ENCODE peak calls at places on chromosomes 11 and 22, in five cellular contexts. M, Q, A, G and W are unnamed samples.

GRCh38 chr11:80783561-80783960 is 1342.7 kb upstream of the TENM4 start:
- DNase-seq in M (no peak), A (no peak), Q (no peak), G (no peak), W (no peak)

GRCh38 chr11:126146454-126147192 is 64.8 kb downstream of the RPUSD4 start:
- DNase-seq in G (no peak), Q (no peak), A (no peak), M (no peak), W (no peak)

GRCh38 chr11:65973439-65974110 is 12.0 kb downstream of the SART1 start:
- DNase-seq in G (no peak), A (no peak), M (no peak), Q (no peak), W (no peak)

GRCh38 chr22:39317084-39317755 is 2.2 kb downstream of the RPL3 start:
- DNase-seq in G (no peak), Q (no peak), M (no peak), A (peak), W (no peak)

GRCh38 chr11:26806209-26806608 is 84.3 kb upstream of the SLC5A12 start:
- DNase-seq in A (no peak), Q (no peak), M (no peak), G (no peak), W (no peak)

GRCh38 chr11:114308689-114309089 is 12.5 kb downstream of the NNMT start:
- DNase-seq in M (peak), G (no peak), Q (no peak), A (no peak), W (no peak)

GRCh38 chr22:30490399-30490798 is 15.1 kb downstream of the SEC14L4 start:
- DNase-seq in Q (no peak), M (no peak), G (no peak), A (no peak), W (no peak)

GRCh38 chr11:31340903-31341572 is 28.5 kb downstream of the DCDC1 start:
- DNase-seq in G (no peak), M (no peak), Q (peak), A (peak), W (peak)

GRCh38 chr11:70105755-70106571 is 27.8 kb downstream of the ANO1 start:
- DNase-seq in G (no peak), Q (no peak), M (no peak), A (no peak), W (no peak)

GRCh38 chr11:34601085-34601444 is 19.8 kb upstream of the EHF start:
- DNase-seq in G (no peak), A (no peak), Q (no peak), M (no peak), W (no peak)

GRCh38 chr11:9574806-9575530 is 1.5 kb downstream of the WEE1 start:
- DNase-seq in M (peak), A (peak), G (peak), Q (no peak), W (no peak)

GRCh38 chr11:110158317-110159200 is 65.4 kb downstream of the ZC3H12C start:
- DNase-seq in M (no peak), A (no peak), Q (no peak), G (no peak), W (no peak)

GRCh38 chr22:45229181-45229580 is 11.5 kb downstream of the KIAA0930 start:
- DNase-seq in A (no peak), G (no peak), M (no peak), Q (no peak), W (no peak)

GRCh38 chr22:44403930-44404329 is 91.2 kb upstream of the SHISAL1 start:
- DNase-seq in Q (no peak), G (no peak), A (no peak), M (no peak), W (no peak)

GRCh38 chr11:62555464-62556092 is 9.0 kb upstream of the AHNAK start:
- DNase-seq in M (no peak), G (no peak), A (peak), Q (peak), W (peak)

GRCh38 chr11:27506200-27507182 is at the start of gene LIN7C:
- DNase-seq in M (peak), Q (peak), A (peak), G (peak), W (peak)

GRCh38 chr11:1208361-1209261 is 14.3 kb upstream of the MUC5B start:
- DNase-seq in G (no peak), A (no peak), Q (no peak), M (no peak), W (no peak)

GRCh38 chr11:85682330-85683305 is 3.4 kb downstream of the CCDC89 start:
- DNase-seq in Q (peak), G (peak), A (peak), M (peak), W (no peak)

GRCh38 chr11:85685131-85685819 is 720 bp downstream of the CCDC89 start:
- DNase-seq in G (peak), M (no peak), Q (no peak), A (no peak), W (no peak)

GRCh38 chr11:85680897-85681296 is 5.1 kb downstream of the CCDC89 start:
- DNase-seq in G (no peak), M (no peak), A (peak), Q (no peak), W (no peak)

DNA sequence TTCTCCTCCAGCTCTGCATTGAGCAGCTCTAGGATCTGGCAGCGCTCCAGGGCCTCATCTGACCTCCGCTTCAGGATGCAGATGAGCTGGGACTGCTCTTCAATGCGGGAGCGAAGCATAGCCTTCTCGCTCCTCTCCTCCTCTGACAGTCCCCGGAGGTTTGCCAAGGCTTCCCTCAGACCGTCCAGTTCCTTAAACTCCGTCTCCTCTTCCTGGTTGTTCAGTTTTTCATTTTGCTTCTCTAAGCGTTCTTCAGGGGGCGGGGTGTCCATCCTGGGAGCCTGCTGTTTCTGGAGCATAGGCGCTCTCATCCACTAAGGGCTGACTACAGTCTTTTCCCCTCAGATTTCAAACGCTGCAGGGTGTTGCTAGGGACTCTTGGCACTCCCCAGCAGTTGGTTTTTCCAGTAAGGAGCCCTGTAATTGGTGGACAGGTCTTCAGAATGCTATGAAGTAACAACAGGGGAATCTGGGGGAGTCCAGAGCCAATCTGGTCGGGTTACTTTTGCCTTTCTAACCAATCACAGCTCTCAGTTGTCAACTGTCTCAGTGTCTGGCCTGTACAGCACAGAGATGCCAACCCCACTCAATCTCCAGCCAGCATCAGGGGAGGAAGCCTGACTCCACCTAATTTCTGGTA is at the start of gene CCDC89:
- DNase-seq in G (peak), M (peak), Q (no peak), A (peak), W (no peak)
- H3K4me3 ChIP-seq in G (peak), M (no peak), Q (no peak), A (no peak), W (no peak)

GRCh38 chr22:41563051-41563711 is 2.4 kb downstream of the CSDC2 start:
- DNase-seq in G (peak), Q (no peak), A (no peak), M (no peak), W (no peak)
- H3K4me3 ChIP-seq in G (peak), Q (no peak), A (no peak), M (no peak), W (no peak)

GRCh38 chr22:49825944-49826602 is 1.6 kb downstream of the BRD1 start:
- DNase-seq in A (peak), Q (peak), G (no peak), M (no peak), W (peak)

GRCh38 chr22:49827853-49828598 is at the start of gene BRD1:
- DNase-seq in G (peak), M (no peak), A (peak), Q (peak), W (no peak)

GRCh38 chr22:49828599-49828965 is 909 bp upstream of the BRD1 start:
- DNase-seq in G (no peak), A (no peak), Q (no peak), M (no peak), W (no peak)

GRCh38 chr22:49826603-49827306 is 918 bp downstream of the BRD1 start:
- DNase-seq in G (peak), Q (peak), M (no peak), A (peak), W (no peak)

DNA sequence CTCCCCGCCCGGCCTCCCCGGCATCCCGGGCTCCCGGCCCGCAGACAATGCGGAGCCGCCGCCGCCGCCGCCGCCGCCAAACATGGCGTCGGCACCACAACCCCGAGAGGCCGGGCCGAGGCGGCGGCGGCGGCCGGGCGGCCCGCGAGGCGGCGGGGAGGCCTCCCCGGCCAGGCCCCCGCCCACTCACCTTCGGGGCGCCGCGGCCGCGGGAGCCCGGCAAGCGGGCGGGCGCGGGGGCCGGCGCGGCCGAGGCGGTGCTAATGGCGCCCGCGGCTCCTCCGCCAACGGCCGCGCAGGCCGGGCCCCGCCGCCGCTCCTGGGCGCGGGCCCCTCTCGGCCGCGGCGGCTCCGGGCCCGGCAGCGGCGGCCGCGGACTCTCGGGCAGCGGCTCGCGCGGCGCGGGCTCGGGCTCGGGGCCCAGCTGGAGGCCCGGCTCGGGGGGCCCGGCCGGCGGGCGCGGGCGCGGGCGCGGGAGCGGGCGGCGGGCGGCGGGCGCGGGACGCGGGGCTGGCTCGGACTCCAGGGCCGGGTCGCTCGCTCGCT is 293 bp downstream of the BRD1 start:
- DNase-seq in G (no peak), Q (no peak), M (no peak), A (no peak), W (no peak)
- H3K4me3 ChIP-seq in G (peak), Q (no peak), M (peak), A (peak), W (peak)

GRCh38 chr22:48299801-48300200 is 1527.9 kb downstream of the BRD1 start:
- DNase-seq in A (no peak), Q (no peak), M (peak), G (no peak), W (no peak)
- H3K4me3 ChIP-seq in A (no peak), Q (no peak), M (no peak), G (no peak), W (no peak)

GRCh38 chr22:25419247-25420113 is 145.0 kb upstream of the GRK3 start:
- DNase-seq in G (no peak), A (peak), M (peak), Q (no peak), W (no peak)
- H3K4me3 ChIP-seq in G (no peak), A (peak), M (no peak), Q (peak), W (no peak)

GRCh38 chr22:37967637-37968451 is 14.3 kb downstream of the POLR2F start:
- DNase-seq in G (no peak), A (no peak), M (no peak), Q (no peak), W (no peak)
- H3K4me3 ChIP-seq in G (no peak), A (no peak), M (no peak), Q (no peak), W (no peak)

DNA sequence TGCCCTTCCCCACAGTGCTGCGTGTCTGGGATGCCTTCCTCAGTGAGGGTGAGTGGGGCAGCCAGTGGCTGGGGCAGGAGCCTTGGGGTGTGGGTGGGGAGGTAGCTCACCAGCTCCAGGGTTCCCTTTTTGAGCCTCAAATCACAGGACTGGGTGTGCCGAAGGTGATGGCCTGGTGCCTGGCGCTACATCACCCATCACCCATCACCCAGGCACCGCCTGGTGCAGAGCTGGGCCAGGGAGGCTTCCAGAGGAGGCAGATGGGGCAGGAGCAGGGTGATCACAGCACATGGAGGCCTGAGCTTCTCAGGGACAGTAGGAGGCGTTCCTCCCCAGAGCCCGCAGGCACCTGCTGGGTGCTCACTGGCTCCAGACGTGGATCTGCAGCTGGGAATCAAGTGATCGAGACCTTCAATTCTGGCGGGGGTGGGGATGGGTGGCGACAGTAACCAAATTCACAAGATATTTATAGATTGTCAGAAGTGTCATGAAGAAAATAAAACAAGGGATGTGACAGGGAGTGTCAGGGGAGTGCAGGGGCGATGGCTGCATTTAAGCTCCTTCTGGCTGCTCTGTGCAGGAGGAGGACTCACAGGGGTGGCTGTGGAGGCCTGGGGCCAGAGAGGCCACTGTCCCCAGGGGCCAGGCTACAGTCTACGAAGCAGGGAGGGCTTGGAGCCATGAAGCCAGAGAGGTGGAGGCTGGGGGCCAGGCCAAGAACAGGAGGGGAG is 3.3 kb downstream of the TBC1D10C start:
- DNase-seq in A (no peak), G (no peak), Q (peak), M (no peak), W (no peak)
- H3K4me3 ChIP-seq in A (no peak), G (no peak), Q (peak), M (no peak), W (no peak)